ENCODE peak calls at places on chromosome 6, in four cellular contexts. One of them, this sample, is unnamed.

GRCh38 chr6:4426916-4427315 is 291.5 kb upstream of the ECI2 start:
- DNase-seq in IMR-90: no peak
- DNase-seq in mesenchymal stem cell: no peak
- DNase-seq in mesendoderm: peak; percentile 3
- DNase-seq in this sample: no peak

GRCh38 chr6:43855247-43855646 is 85.2 kb downstream of the VEGFA start:
- DNase-seq in mesenchymal stem cell: no peak
- DNase-seq in IMR-90: no peak
- DNase-seq in mesendoderm: no peak
- DNase-seq in this sample: no peak

GRCh38 chr6:43491750-43492661 is 14.6 kb downstream of the TJAP1 start:
- DNase-seq in IMR-90: peak; percentile 77
- DNase-seq in mesendoderm: no peak
- DNase-seq in mesenchymal stem cell: no peak
- DNase-seq in this sample: no peak

GRCh38 chr6:150418825-150419594 is 50.2 kb downstream of the IYD start:
- DNase-seq in mesendoderm: peak; percentile 63
- DNase-seq in mesenchymal stem cell: peak; percentile 58
- DNase-seq in IMR-90: peak; percentile 36
- DNase-seq in this sample: peak; percentile 21

GRCh38 chr6:134372603-134373281 is 54.8 kb upstream of the SGK1 start:
- DNase-seq in IMR-90: peak; percentile 86
- DNase-seq in mesendoderm: no peak
- DNase-seq in mesenchymal stem cell: peak; percentile 91
- DNase-seq in this sample: no peak

GRCh38 chr6:137426007-137426689 is 68.0 kb downstream of the OLIG3 start:
- DNase-seq in IMR-90: no peak
- DNase-seq in mesenchymal stem cell: no peak
- DNase-seq in mesendoderm: no peak
- DNase-seq in this sample: no peak

GRCh38 chr6:124441430-124441829 is 520.8 kb upstream of the RNF217 start:
- DNase-seq in mesendoderm: no peak
- DNase-seq in IMR-90: no peak
- DNase-seq in mesenchymal stem cell: no peak
- DNase-seq in this sample: no peak

GRCh38 chr6:305371-306206 is 13.3 kb downstream of the DUSP22 start:
- DNase-seq in mesenchymal stem cell: no peak
- DNase-seq in mesendoderm: no peak
- DNase-seq in IMR-90: no peak
- DNase-seq in this sample: no peak

GRCh38 chr6:125507987-125508655 is 206.4 kb upstream of the HDDC2 start:
- DNase-seq in mesenchymal stem cell: peak; percentile 52
- DNase-seq in IMR-90: no peak
- DNase-seq in mesendoderm: no peak
- DNase-seq in this sample: no peak

GRCh38 chr6:91221072-91221471 is 634.2 kb upstream of the MAP3K7 start:
- DNase-seq in mesenchymal stem cell: peak; percentile 5
- DNase-seq in mesendoderm: no peak
- DNase-seq in IMR-90: no peak
- DNase-seq in this sample: no peak

GRCh38 chr6:167855825-167856425 is 29.2 kb downstream of the AFDN start:
- DNase-seq in mesendoderm: no peak
- DNase-seq in mesenchymal stem cell: peak; percentile 99
- DNase-seq in IMR-90: peak; percentile 97
- DNase-seq in this sample: no peak

GRCh38 chr6:46845126-46845525 is 51.9 kb downstream of the MEP1A start:
- DNase-seq in IMR-90: no peak
- DNase-seq in mesenchymal stem cell: no peak
- DNase-seq in mesendoderm: no peak
- DNase-seq in this sample: no peak
- H4K8ac ChIP-seq in IMR-90: no peak overlapping the region
- H4K8ac ChIP-seq in mesenchymal stem cell: no peak overlapping the region
- H4K8ac ChIP-seq in mesendoderm: no peak overlapping the region
- H4K8ac ChIP-seq in this sample: no peak overlapping the region

GRCh38 chr6:118905084-118905483 is 11.1 kb downstream of the ASF1A start:
- DNase-seq in mesendoderm: no peak
- DNase-seq in mesenchymal stem cell: no peak
- DNase-seq in IMR-90: no peak
- DNase-seq in this sample: no peak

GRCh38 chr6:118903691-118904090 is 9.7 kb downstream of the ASF1A start:
- DNase-seq in mesendoderm: peak; percentile 82
- DNase-seq in IMR-90: no peak
- DNase-seq in mesenchymal stem cell: no peak
- DNase-seq in this sample: no peak

GRCh38 chr6:118905851-118906250 is 11.9 kb downstream of the ASF1A start:
- DNase-seq in IMR-90: no peak
- DNase-seq in mesendoderm: no peak
- DNase-seq in mesenchymal stem cell: no peak
- DNase-seq in this sample: no peak

GRCh38 chr6:118902731-118903130 is 8.8 kb downstream of the ASF1A start:
- DNase-seq in mesendoderm: no peak
- DNase-seq in IMR-90: peak; percentile 36
- DNase-seq in mesenchymal stem cell: peak; percentile 15
- DNase-seq in this sample: no peak

GRCh38 chr6:118903134-118903533 is 9.2 kb downstream of the ASF1A start:
- DNase-seq in IMR-90: no peak
- DNase-seq in mesendoderm: no peak
- DNase-seq in mesenchymal stem cell: no peak
- DNase-seq in this sample: no peak
- H4K8ac ChIP-seq in IMR-90: no peak overlapping the region
- H4K8ac ChIP-seq in mesendoderm: no peak overlapping the region
- H4K8ac ChIP-seq in mesenchymal stem cell: no peak overlapping the region
- H4K8ac ChIP-seq in this sample: no peak overlapping the region

GRCh38 chr6:155993248-155993647 is 537.6 kb upstream of the NOX3 start:
- DNase-seq in IMR-90: no peak
- DNase-seq in mesenchymal stem cell: no peak
- DNase-seq in mesendoderm: no peak
- DNase-seq in this sample: no peak
- H4K8ac ChIP-seq in IMR-90: no peak overlapping the region
- H4K8ac ChIP-seq in mesenchymal stem cell: no peak overlapping the region
- H4K8ac ChIP-seq in mesendoderm: no peak overlapping the region
- H4K8ac ChIP-seq in this sample: no peak overlapping the region

DNA sequence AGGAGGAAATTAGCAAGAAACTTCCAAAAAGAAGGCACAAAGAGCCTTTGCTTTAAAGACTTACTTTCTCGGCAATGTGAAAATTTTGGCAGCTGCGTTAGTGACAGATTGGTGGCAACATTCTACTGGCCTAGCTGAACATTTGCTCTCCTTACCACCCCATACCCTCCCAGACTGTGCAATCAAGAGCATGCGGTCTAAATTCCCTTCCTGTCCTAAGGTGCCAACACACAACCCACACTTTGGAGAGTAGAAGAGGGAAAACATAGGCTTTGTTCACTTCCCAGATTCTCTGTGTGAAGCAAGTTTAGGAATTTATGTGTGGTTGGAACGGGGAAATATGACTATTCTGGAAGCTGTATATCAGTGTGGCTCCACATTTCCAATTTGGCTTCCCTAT is 29.8 kb upstream of the NEDD9 start:
- DNase-seq in mesendoderm: no peak
- DNase-seq in mesenchymal stem cell: no peak
- DNase-seq in IMR-90: no peak
- DNase-seq in this sample: no peak
- H4K8ac ChIP-seq in mesendoderm: no peak overlapping the region
- H4K8ac ChIP-seq in mesenchymal stem cell: no peak overlapping the region
- H4K8ac ChIP-seq in IMR-90: no peak overlapping the region
- H4K8ac ChIP-seq in this sample: no peak overlapping the region

DNA sequence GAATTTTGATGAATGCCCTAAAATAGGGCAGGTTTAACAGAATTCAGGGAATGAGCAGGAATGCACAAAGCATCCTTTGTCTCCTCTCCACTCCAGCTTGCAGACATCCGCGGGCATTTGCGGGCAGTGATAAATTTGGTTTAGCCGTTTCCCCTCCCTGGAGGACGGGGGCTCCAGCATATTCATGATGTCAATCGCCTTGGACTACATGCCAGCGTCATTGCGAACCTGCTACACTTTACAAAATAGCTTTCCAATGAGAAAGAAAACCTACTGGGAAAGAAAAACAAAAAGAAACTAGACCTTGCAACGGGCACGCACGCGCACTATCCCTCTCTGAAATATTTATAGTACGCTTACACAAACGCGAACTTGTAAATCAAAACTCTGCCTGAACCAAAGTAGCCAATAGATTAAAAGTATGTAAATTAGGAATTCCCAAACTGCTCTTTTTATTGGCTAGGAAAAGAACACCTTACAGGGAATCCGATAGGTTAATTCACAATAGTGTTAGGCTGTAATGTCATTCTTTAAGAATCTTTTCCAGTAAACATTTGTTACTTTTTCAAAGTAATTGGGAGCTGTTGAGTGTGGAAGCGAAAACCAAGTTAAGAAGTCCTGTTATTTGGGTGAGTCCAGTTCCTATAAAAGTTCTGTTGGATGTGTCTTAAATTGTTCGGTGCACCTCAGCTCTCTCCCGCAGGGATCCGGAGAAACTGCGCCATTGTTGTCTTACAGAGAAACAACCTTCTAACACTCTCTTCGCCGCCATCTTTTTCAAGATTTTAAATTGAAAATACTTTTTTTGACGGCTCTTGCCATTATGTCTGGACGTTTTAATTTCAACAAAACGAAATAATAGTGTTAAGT is 136.7 kb downstream of the HFE start:
- DNase-seq in IMR-90: peak; percentile 97
- DNase-seq in mesenchymal stem cell: peak; percentile 98
- DNase-seq in mesendoderm: peak; percentile 96
- DNase-seq in this sample: peak; percentile 74
- H4K8ac ChIP-seq in IMR-90: peak overlapping the region; percentile 82
- H4K8ac ChIP-seq in mesenchymal stem cell: no peak overlapping the region
- H4K8ac ChIP-seq in mesendoderm: no peak overlapping the region
- H4K8ac ChIP-seq in this sample: no peak overlapping the region

DNA sequence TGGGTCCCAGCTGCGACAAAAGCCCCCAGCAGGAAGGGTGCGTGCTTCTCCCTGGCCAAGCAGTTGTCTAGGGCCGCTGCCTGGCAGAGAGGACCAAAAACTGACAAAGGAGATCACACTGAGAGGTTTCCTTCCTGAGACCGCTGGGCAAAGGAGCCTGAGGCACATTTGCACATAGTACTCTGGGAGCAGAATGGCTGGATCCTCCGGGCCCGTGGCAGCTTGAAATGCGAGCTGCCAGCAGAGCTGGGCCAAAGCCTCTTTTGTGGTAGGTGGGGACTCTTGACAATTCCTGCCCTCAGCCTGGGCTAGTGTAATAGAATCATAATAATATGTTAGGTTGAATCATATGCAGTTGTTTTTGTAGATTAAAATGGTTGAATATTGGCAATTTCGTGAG is 33.1 kb upstream of the RNF8 start:
- DNase-seq in IMR-90: no peak
- DNase-seq in mesendoderm: no peak
- DNase-seq in mesenchymal stem cell: no peak
- DNase-seq in this sample: no peak
- H4K8ac ChIP-seq in IMR-90: no peak overlapping the region
- H4K8ac ChIP-seq in mesendoderm: no peak overlapping the region
- H4K8ac ChIP-seq in mesenchymal stem cell: no peak overlapping the region
- H4K8ac ChIP-seq in this sample: no peak overlapping the region

GRCh38 chr6:163941471-163941980 is 527.0 kb downstream of the QKI start:
- DNase-seq in IMR-90: no peak
- DNase-seq in mesendoderm: no peak
- DNase-seq in mesenchymal stem cell: no peak
- DNase-seq in this sample: no peak
- H4K8ac ChIP-seq in IMR-90: no peak overlapping the region
- H4K8ac ChIP-seq in mesendoderm: no peak overlapping the region
- H4K8ac ChIP-seq in mesenchymal stem cell: peak overlapping the region; percentile 66
- H4K8ac ChIP-seq in this sample: no peak overlapping the region

GRCh38 chr6:74587386-74587785 is 618.5 kb downstream of the COL12A1 start:
- DNase-seq in mesenchymal stem cell: peak; percentile 44
- DNase-seq in mesendoderm: peak; percentile 10
- DNase-seq in IMR-90: no peak
- DNase-seq in this sample: no peak
- H4K8ac ChIP-seq in mesenchymal stem cell: peak overlapping the region; percentile 72
- H4K8ac ChIP-seq in mesendoderm: no peak overlapping the region
- H4K8ac ChIP-seq in IMR-90: no peak overlapping the region
- H4K8ac ChIP-seq in this sample: no peak overlapping the region

GRCh38 chr6:34132486-34133185 is 13.3 kb downstream of the GRM4 start:
- DNase-seq in mesendoderm: peak; percentile 83
- DNase-seq in mesenchymal stem cell: peak; percentile 42
- DNase-seq in IMR-90: peak; percentile 23
- DNase-seq in this sample: peak; percentile 71

GRCh38 chr6:34132082-34132357 is 13.9 kb downstream of the GRM4 start:
- DNase-seq in mesenchymal stem cell: no peak
- DNase-seq in IMR-90: no peak
- DNase-seq in mesendoderm: peak; percentile 59
- DNase-seq in this sample: no peak

GRCh38 chr6:34129753-34130152 is 16.1 kb downstream of the GRM4 start:
- DNase-seq in IMR-90: no peak
- DNase-seq in mesendoderm: peak; percentile 83
- DNase-seq in mesenchymal stem cell: no peak
- DNase-seq in this sample: no peak

GRCh38 chr6:34130870-34131269 is 15.0 kb downstream of the GRM4 start:
- DNase-seq in IMR-90: no peak
- DNase-seq in mesenchymal stem cell: no peak
- DNase-seq in mesendoderm: peak; percentile 60
- DNase-seq in this sample: no peak

GRCh38 chr6:34131326-34132081 is 14.4 kb downstream of the GRM4 start:
- DNase-seq in mesendoderm: peak; percentile 73
- DNase-seq in mesenchymal stem cell: no peak
- DNase-seq in IMR-90: no peak
- DNase-seq in this sample: no peak
- H4K8ac ChIP-seq in mesendoderm: no peak overlapping the region
- H4K8ac ChIP-seq in mesenchymal stem cell: no peak overlapping the region
- H4K8ac ChIP-seq in IMR-90: no peak overlapping the region
- H4K8ac ChIP-seq in this sample: no peak overlapping the region

This sample was measured in neuronal stem cell.